ENCODE peak calls at places on chromosome 9, in seven cellular contexts. I, T, U, C, B, O and L are unnamed samples.
A peak's percentile ranks its signal among the peaks of the same experiment; 100 is the strongest.

GRCh38 chr9:92948032-92948534 is 760 bp downstream of the FGD3 start:
- DNase-seq in I (no peak), T (no peak), U (no peak), C (no peak), B (no peak), O (no peak), L (no peak)

GRCh38 chr9:5832093-5832542 is 799 bp downstream of the ERMP1 start:
- DNase-seq in I (no peak), T (peak; percentile 62), U (no peak), C (no peak), B (no peak), O (no peak), L (peak; percentile 57)

GRCh38 chr9:130579738-130580463 is 524 bp downstream of the FUBP3 start:
- DNase-seq in I (peak; percentile 40), T (peak; percentile 22), U (no peak), C (peak; percentile 3), B (no peak), O (no peak), L (no peak)

GRCh38 chr9:113590991-113591898 is 127.7 kb downstream of the RGS3 start:
- DNase-seq in I (peak; percentile 91), T (peak; percentile 73), U (no peak), C (peak; percentile 90), B (peak; percentile 84), O (peak; percentile 90), L (peak; percentile 77)

GRCh38 chr9:83537331-83538171 is 650 bp downstream of the FRMD3 start:
- DNase-seq in I (no peak), T (no peak), U (no peak), C (peak; percentile 14), B (peak; percentile 85), O (no peak), L (no peak)

GRCh38 chr9:107710988-107711387 is 221.4 kb upstream of the KLF4 start:
- DNase-seq in I (no peak), T (no peak), U (no peak), C (no peak), B (no peak), O (no peak), L (no peak)

GRCh38 chr9:126304207-126304945 is 22.3 kb upstream of the MVB12B start:
- DNase-seq in I (no peak), T (no peak), U (no peak), C (no peak), B (no peak), O (no peak), L (no peak)

GRCh38 chr9:130321539-130321938 is 56.0 kb downstream of the HMCN2 start:
- DNase-seq in I (no peak), T (no peak), U (no peak), C (no peak), B (peak; percentile 75), O (no peak), L (no peak)

GRCh38 chr9:114314881-114315722 is 7.8 kb upstream of the ORM1 start:
- DNase-seq in I (no peak), T (no peak), U (no peak), C (no peak), B (no peak), O (no peak), L (no peak)

GRCh38 chr9:126366366-126367011 is 39.9 kb downstream of the MVB12B start:
- DNase-seq in I (no peak), T (no peak), U (no peak), C (no peak), B (no peak), O (peak; percentile 78), L (no peak)

GRCh38 chr9:77512876-77513275 is 135.2 kb downstream of the GNA14 start:
- DNase-seq in I (no peak), T (no peak), U (no peak), C (no peak), B (no peak), O (no peak), L (no peak)

DNA sequence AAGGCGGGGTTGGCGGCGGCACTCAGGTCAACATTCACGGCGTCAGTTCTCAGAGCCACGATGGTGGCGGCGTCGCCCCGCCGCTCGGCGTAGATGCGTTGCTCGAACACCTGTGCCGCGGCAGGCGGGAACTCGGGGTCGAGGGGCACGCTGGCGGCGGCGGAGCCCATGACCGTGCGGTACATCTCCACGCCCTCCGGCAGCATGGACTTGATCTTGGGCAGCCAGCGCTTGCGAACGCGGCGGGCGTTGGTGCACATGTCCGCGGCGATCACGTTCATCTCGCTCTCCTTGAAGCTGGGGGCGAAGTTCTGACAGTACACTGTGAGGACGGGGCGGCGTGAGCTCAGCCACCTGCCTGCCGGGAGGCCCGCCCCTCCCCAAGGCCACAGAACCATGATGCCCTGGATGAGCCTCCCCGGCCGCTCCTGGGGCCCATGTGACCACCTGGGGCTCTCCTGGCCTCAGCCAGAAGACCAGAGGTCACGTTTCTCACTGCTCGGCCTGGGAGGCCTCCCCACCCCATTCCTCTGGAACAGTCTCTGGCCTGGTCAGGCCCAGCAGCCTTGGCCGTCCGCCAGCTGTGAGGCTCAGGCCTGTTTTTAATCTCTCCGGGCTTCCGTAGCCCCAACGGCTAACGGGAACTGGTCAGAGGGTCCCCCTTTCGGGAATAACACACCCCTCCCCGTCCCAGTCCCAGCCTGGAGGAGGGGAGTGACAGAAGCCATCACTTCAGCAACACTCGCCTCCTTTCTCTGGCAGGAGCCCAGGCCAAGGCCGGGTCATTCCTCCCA is 50.7 kb upstream of the UBAC1 start:
- DNase-seq in I (no peak), T (peak; percentile 18), U (no peak), C (no peak), B (peak; percentile 79), O (peak; percentile 94), L (no peak)
- TF ChIP-seq CTCF in I (no peak), T (no peak), U (no peak), C (no peak), B (no peak), O (no peak), L (no peak)

GRCh38 chr9:111896942-111897830 is 572 bp downstream of the UGCG start:
- DNase-seq in I (peak; percentile 46), T (no peak), U (no peak), C (peak; percentile 52), B (peak; percentile 89), O (peak; percentile 79), L (peak; percentile 34)
- TF ChIP-seq CTCF in I (no peak), T (no peak), U (peak; percentile 13), C (no peak), B (no peak), O (no peak), L (peak; percentile 40)

DNA sequence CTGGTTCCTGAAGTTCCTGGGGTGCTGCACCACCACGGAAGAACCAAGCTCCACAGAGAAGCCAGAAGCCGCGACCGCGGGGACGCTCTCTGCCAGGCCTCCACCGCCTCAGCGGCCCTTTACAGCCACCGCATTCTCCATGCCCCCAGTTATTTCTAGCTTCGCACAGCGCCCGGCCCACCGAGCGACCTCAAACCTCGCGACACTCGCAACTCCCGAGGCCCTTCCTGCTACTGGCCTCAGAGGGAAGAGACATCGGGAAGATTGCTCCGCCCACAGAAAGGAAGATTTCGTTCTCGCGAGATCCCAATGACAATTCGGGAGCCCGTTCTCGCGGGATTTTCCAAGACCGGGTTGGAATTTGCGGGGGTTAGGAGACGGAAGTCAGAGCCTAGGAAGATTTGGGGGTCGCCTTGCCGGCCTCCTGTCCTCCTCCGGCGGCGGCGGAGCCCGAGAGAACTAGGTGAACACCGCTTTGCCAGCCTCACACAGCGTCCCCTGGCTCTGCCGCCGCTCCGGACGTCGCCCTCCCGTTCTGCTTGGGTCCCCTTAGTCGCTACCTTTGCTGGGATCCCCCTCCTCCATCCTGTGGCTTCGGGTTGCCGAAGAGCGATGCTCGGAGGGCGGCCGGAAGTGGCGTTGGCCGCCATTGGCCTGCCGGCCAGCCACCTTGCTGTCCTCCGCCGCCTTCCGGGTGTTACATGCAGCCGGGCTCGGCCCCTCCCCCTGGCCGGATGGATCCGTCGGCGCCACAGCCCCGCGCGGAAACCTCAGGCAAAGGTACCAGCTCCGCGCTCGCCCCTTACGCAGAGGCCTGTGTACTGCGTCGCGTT is at the start of gene ERCC6L2:
- DNase-seq in I (peak; percentile 94), T (peak; percentile 97), U (peak; percentile 98), C (peak; percentile 94), B (peak; percentile 97), O (peak; percentile 98), L (peak; percentile 92)
- TF ChIP-seq CTCF in I (no peak), T (no peak), U (peak; percentile 16), C (peak; percentile 20), B (no peak), O (peak; percentile 8), L (no peak)

GRCh38 chr9:91033802-91034201 is 232.2 kb downstream of the SYK start:
- DNase-seq in I (peak; percentile 54), T (peak; percentile 74), U (no peak), C (no peak), B (peak; percentile 86), O (no peak), L (peak; percentile 45)
- TF ChIP-seq CTCF in I (peak; percentile 82), T (peak; percentile 85), U (peak; percentile 36), C (peak; percentile 45), B (peak; percentile 59), O (no peak), L (peak; percentile 72)

GRCh38 chr9:88278036-88278435 is 110.2 kb upstream of the SPIN1 start:
- DNase-seq in I (no peak), T (no peak), U (no peak), C (no peak), B (no peak), O (no peak), L (no peak)

DNA sequence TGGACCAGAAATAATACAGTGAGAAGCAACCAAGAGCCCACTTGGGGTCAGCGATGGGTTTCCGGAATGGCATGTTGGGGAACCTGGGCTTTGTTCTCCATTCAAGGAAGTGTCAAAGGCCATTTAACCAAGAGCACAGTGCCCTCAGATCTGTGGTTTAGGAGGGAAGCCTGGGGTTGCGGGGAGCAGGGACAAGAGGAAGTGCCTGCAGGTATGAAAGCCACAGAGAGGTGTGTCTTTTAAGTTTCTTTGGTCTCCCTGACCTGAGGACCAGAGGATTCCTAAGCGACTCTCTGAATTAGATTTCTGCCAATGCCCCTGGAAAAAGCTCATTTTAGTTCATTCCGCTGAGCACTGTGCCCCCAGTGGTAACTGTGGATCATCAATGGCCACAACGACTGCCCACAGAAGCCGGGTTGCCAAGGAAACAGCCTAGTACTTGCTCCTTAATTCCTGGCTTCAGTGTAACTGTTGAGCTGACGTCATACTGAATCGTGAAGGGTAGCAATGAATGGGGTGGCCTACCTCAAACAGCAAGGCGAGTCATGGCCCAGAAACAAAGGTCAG is 107.3 kb upstream of the SPIN1 start:
- DNase-seq in I (peak; percentile 11), T (no peak), U (no peak), C (peak; percentile 19), B (no peak), O (no peak), L (no peak)
- TF ChIP-seq CTCF in I (no peak), T (no peak), U (no peak), C (no peak), B (no peak), O (no peak), L (no peak)

DNA sequence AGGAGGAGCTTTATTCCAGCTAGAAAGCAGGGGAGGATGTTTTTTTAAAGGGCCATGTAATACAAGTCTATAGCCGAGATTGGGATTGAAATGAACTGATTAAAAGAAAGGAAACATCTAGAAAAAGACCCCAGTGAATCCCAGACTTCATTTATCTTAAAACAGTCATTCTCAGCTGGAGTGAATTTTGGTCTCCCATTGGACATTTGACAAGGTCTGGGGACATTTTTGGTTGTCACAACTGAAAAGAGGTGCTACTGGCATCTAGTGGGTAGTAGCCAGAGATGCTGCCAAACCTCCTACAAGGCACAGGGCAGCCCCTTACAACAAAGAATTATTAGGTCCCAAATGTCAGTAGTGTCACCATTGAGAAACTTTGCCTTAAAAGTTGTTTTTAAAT is 16.3 kb upstream of the SPINK4 start:
- DNase-seq in I (no peak), T (peak; percentile 64), U (no peak), C (no peak), B (no peak), O (no peak), L (no peak)
- TF ChIP-seq CTCF in I (no peak), T (peak; percentile 82), U (peak; percentile 2), C (no peak), B (no peak), O (no peak), L (peak; percentile 42)